ENCODE peak calls at places on chromosomes 13 and 19, in five cellular contexts. S, F, C, E and U are unnamed samples.

GRCh38 chr19:15248648-15249559 is 16.7 kb upstream of the EPHX3 start:
- DNase-seq in S (no peak), F (peak; percentile 94), C (peak; percentile 61), E (no peak), U (no peak)

GRCh38 chr13:101649490-101650126 is 197.1 kb downstream of the ITGBL1 start:
- DNase-seq in S (no peak), F (peak; percentile 59), C (peak; percentile 3), E (no peak), U (no peak)

GRCh38 chr13:45411226-45411625 is 6.9 kb downstream of the SLC25A30 start:
- DNase-seq in S (no peak), F (no peak), C (no peak), E (no peak), U (no peak)

GRCh38 chr13:32840840-32841713 is 175.1 kb upstream of the KL start:
- DNase-seq in S (peak; percentile 52), F (no peak), C (no peak), E (no peak), U (no peak)

GRCh38 chr19:33219261-33219812 is 6.3 kb downstream of the SLC7A10 start:
- DNase-seq in S (no peak), F (peak; percentile 76), C (no peak), E (peak; percentile 52), U (no peak)

GRCh38 chr13:98570929-98571372 is 6.0 kb downstream of the STK24 start:
- DNase-seq in S (peak; percentile 77), F (peak; percentile 50), C (no peak), E (no peak), U (no peak)

GRCh38 chr19:14189415-14189814 is 16.6 kb downstream of the ADGRL1 start:
- DNase-seq in S (no peak), F (no peak), C (no peak), E (no peak), U (no peak)

GRCh38 chr19:18205180-18205915 is 1.5 kb upstream of the RAB3A start:
- DNase-seq in S (no peak), F (peak; percentile 74), C (peak; percentile 58), E (peak; percentile 48), U (no peak)

GRCh38 chr13:35157143-35157755 is 215.2 kb downstream of the NBEA start:
- DNase-seq in S (peak; percentile 29), F (peak; percentile 67), C (peak; percentile 16), E (peak; percentile 39), U (peak; percentile 14)

GRCh38 chr13:99686157-99686572 is 184.9 kb downstream of the TM9SF2 start:
- DNase-seq in S (no peak), F (peak; percentile 67), C (no peak), E (no peak), U (no peak)

GRCh38 chr13:58313219-58313618 is 681.7 kb downstream of the PCDH17 start:
- DNase-seq in S (no peak), F (no peak), C (no peak), E (no peak), U (peak; percentile 19)

GRCh38 chr19:29487432-29487831 is 38.4 kb upstream of the VSTM2B start:
- DNase-seq in S (no peak), F (no peak), C (no peak), E (no peak), U (no peak)

GRCh38 chr13:77360032-77360431 is 33.1 kb upstream of the MYCBP2 start:
- DNase-seq in S (no peak), F (no peak), C (no peak), E (no peak), U (no peak)

GRCh38 chr19:42831221-42832019 is 48.1 kb downstream of the PSG1 start:
- DNase-seq in S (no peak), F (no peak), C (no peak), E (no peak), U (no peak)

GRCh38 chr13:78595819-78596700 is 7.3 kb downstream of the POU4F1 start:
- DNase-seq in S (no peak), F (no peak), C (no peak), E (no peak), U (no peak)

GRCh38 chr13:60019119-60019993 is 144.4 kb downstream of the DIAPH3 start:
- DNase-seq in S (peak; percentile 22), F (peak; percentile 12), C (no peak), E (no peak), U (no peak)

GRCh38 chr13:69425235-69425634 is 682.4 kb upstream of the ATXN8OS start:
- DNase-seq in S (no peak), F (no peak), C (no peak), E (no peak), U (no peak)

GRCh38 chr13:30307194-30307965 is at the start of gene KATNAL1:
- DNase-seq in S (no peak), F (peak; percentile 77), C (no peak), E (peak; percentile 73), U (peak; percentile 62)

GRCh38 chr19:54662730-54663129 is at the start of gene LILRB4:
- DNase-seq in S (peak; percentile 47), F (no peak), C (no peak), E (no peak), U (no peak)

GRCh38 chr13:54241719-54242118 is 1213.1 kb downstream of the OLFM4 start:
- DNase-seq in S (no peak), F (peak; percentile 0), C (no peak), E (no peak), U (no peak)

GRCh38 chr19:9431475-9431874 is 3.9 kb downstream of the ZNF266 start:
- DNase-seq in S (no peak), F (peak; percentile 13), C (no peak), E (peak; percentile 50), U (peak; percentile 44)

GRCh38 chr19:41862445-41862986 is 2.5 kb downstream of the RPS19 start:
- DNase-seq in S (no peak), F (no peak), C (no peak), E (no peak), U (no peak)

GRCh38 chr13:112255550-112256120 is 120.5 kb upstream of the SPACA7 start:
- DNase-seq in S (no peak), F (no peak), C (no peak), E (peak; percentile 0), U (no peak)

GRCh38 chr13:28597641-28598040 is 61.3 kb upstream of the POMP start:
- DNase-seq in S (no peak), F (no peak), C (no peak), E (no peak), U (no peak)

GRCh38 chr19:3698386-3698950 is 1.8 kb downstream of the PIP5K1C start:
- DNase-seq in S (no peak), F (no peak), C (no peak), E (no peak), U (no peak)

GRCh38 chr19:55460670-55461258 is 678 bp downstream of the ISOC2 start:
- DNase-seq in S (no peak), F (peak; percentile 66), C (peak; percentile 48), E (peak; percentile 55), U (no peak)

GRCh38 chr13:27421101-27421881 is 3.1 kb upstream of the GTF3A start:
- DNase-seq in S (no peak), F (no peak), C (no peak), E (no peak), U (no peak)

GRCh38 chr19:43446746-43447489 is 18.5 kb downstream of the LYPD3 start:
- DNase-seq in S (peak; percentile 27), F (peak; percentile 69), C (no peak), E (peak; percentile 79), U (peak; percentile 51)

GRCh38 chr19:39110263-39110967 is 15.2 kb upstream of the PAK4 start:
- DNase-seq in S (no peak), F (no peak), C (no peak), E (peak; percentile 54), U (peak; percentile 79)

GRCh38 chr13:23007430-23007829 is 173.3 kb upstream of the SGCG start:
- DNase-seq in S (no peak), F (no peak), C (no peak), E (no peak), U (no peak)

GRCh38 chr19:958967-959685 is 25.0 kb upstream of the WDR18 start:
- DNase-seq in S (no peak), F (peak; percentile 26), C (no peak), E (no peak), U (no peak)

DNA sequence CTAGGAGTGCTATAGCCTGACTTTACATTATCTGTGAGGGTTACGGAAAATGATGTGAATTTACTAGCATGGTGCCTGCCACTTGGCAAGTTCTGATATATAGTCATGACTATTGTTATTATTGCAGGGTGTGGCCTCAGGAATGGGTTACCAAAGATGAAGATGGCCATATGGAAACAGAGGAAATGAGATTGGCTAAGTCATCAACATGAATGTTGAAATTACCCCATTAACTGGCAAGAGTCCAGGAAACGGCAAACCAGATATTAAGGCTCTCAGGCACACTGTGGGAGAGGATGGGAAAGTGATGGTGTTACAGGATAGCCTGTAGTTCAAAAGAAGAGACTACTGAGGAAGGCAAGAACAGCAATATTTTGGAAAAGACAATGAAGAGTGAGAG is 183.3 kb downstream of the KCNRG start:
- DNase-seq in S (no peak), F (peak; percentile 50), C (no peak), E (no peak), U (no peak)
- TF ChIP-seq CTCF in S (no peak), F (no peak), C (no peak), E (no peak), U (no peak)

GRCh38 chr13:44229371-44230030 is 144.1 kb upstream of the SERP2 start:
- DNase-seq in S (no peak), F (no peak), C (no peak), E (no peak), U (no peak)

GRCh38 chr13:44232729-44233128 is 140.9 kb upstream of the SERP2 start:
- DNase-seq in S (no peak), F (no peak), C (no peak), E (no peak), U (no peak)

GRCh38 chr13:44230071-44230470 is 143.6 kb upstream of the SERP2 start:
- DNase-seq in S (no peak), F (no peak), C (no peak), E (no peak), U (no peak)

GRCh38 chr13:44230736-44231135 is 142.9 kb upstream of the SERP2 start:
- DNase-seq in S (no peak), F (peak; percentile 39), C (no peak), E (no peak), U (no peak)

GRCh38 chr13:44231786-44232516 is 141.7 kb upstream of the SERP2 start:
- DNase-seq in S (no peak), F (peak; percentile 98), C (peak; percentile 74), E (no peak), U (no peak)
- TF ChIP-seq CTCF in S (no peak), F (no peak), C (no peak), E (no peak), U (no peak)

DNA sequence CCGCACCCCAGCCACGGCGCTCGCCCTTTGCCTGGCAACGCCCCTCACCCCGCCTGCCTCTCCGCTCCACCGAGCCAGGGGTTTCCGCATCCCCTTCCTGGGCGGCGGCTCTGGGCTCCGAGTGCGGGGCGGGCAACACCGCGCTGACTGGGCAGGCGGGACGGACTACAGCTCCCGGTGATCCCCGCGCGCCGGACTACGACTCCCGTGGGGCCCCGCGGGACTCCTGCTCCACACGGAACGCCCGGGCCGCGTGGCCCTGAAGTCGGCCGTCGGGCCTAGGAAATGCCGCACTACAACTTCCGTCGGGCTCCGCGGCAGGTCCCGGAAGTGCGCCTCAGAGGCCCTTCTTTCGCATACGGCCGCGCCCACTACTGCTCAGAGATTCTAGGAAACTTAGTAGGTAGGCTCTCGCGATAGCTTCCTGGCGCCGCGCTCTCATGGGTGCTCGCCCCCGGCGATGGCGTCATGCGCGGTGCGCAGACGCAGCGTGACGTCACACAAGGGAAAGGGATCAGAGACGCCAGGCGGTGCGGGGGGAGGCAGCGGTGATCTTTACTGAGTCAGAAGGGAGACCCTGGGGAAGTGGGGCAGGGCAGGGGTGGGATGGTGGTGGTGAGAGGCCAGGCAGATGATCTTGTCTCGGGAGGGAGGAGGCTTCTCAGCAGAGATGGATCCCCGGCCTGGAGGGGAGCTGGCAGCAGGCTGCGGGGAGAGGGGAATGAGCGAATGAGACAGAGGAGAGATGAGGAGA is at the start of gene JOSD2:
- DNase-seq in S (peak; percentile 98), F (peak; percentile 99), C (peak; percentile 98), E (peak; percentile 90), U (peak; percentile 96)
- TF ChIP-seq CTCF in S (no peak), F (no peak), C (no peak), E (no peak), U (no peak)

GRCh38 chr13:31476753-31477152 is 262.6 kb upstream of the RXFP2 start:
- DNase-seq in S (no peak), F (peak; percentile 27), C (no peak), E (no peak), U (no peak)
- TF ChIP-seq CTCF in S (no peak), F (no peak), C (no peak), E (peak; percentile 50), U (no peak)